ENCODE peak calls at places on chromosomes 7 and 10, in nine cellular contexts. D is pancreas; P is keratinocyte; L is HuH-7.5; U is stimulated activated CD8-positive, alpha-beta memory T cell treated with anti-CD3 and anti-CD28 coated beads, Interleukin-4, amount 100 ng/mL, for 24 hours; C is PC-3; J is T follicular helper cell; F is T-helper 2 cell; T is HEK293T. S is an unnamed sample.

GRCh38 chr10:83606275-83606674 is 533.0 kb upstream of the GHITM start:
- DNase-seq in F (no peak), D (no peak), C (peak), P (no peak), J (no peak), L (no peak), T (no peak), U (no peak), S (no peak)

GRCh38 chr10:55629792-55630490 is 731.1 kb downstream of the ZWINT start:
- DNase-seq in C (peak), L (peak), T (peak), J (no peak), F (no peak), P (no peak), D (peak), U (no peak), S (peak)

GRCh38 chr10:12902135-12902572 is 99.4 kb downstream of the CCDC3 start:
- DNase-seq in T (peak), P (peak), F (no peak), L (peak), C (peak), U (peak), D (no peak), J (peak), S (peak)

GRCh38 chr7:124922200-124922599 is 7.4 kb downstream of the POT1 start:
- DNase-seq in J (no peak), D (no peak), P (no peak), F (no peak), U (no peak), L (no peak), T (no peak), C (peak), S (no peak)

GRCh38 chr10:7789390-7789789 is 1.4 kb downstream of the ATP5F1C start:
- DNase-seq in L (no peak), J (no peak), C (peak), F (no peak), T (no peak), P (no peak), U (no peak), D (no peak), S (no peak)

GRCh38 chr7:135341049-135341448 is 107.4 kb downstream of the STRA8 start:
- DNase-seq in T (no peak), U (no peak), P (no peak), F (no peak), J (no peak), L (peak), D (no peak), C (no peak), S (no peak)

GRCh38 chr10:43230909-43231522 is 35.8 kb downstream of the RASGEF1A start:
- DNase-seq in F (no peak), L (no peak), C (no peak), P (no peak), D (peak), J (no peak), T (no peak), U (no peak), S (peak)

GRCh38 chr10:43216931-43217562 is 49.8 kb downstream of the RASGEF1A start:
- DNase-seq in D (peak), T (no peak), L (no peak), C (no peak), J (no peak), P (no peak), F (no peak), U (no peak), S (no peak)

GRCh38 chr7:155644971-155645509 is 579 bp downstream of the RBM33 start:
- DNase-seq in F (peak), J (no peak), D (no peak), P (no peak), T (peak), L (peak), C (peak), U (peak), S (peak)

GRCh38 chr10:129411772-129412171 is 55.3 kb upstream of the MGMT start:
- DNase-seq in L (no peak), T (no peak), U (no peak), F (no peak), C (no peak), D (no peak), P (no peak), J (no peak), S (no peak)

GRCh38 chr10:132110091-132110490 is 44.3 kb downstream of the JAKMIP3 start:
- DNase-seq in P (no peak), C (no peak), U (no peak), L (no peak), J (no peak), F (no peak), D (no peak), T (no peak), S (no peak)

GRCh38 chr7:26588511-26588910 is 275.9 kb downstream of the SKAP2 start:
- DNase-seq in T (no peak), L (no peak), D (no peak), F (no peak), P (no peak), J (no peak), C (no peak), U (no peak), S (peak)

GRCh38 chr10:77592946-77593636 is 44.5 kb downstream of the KCNMA1 start:
- DNase-seq in L (no peak), T (no peak), F (no peak), U (no peak), P (peak), D (no peak), J (no peak), C (peak), S (no peak)

GRCh38 chr7:73353243-73353642 is 25.3 kb downstream of the FKBP6 start:
- DNase-seq in C (no peak), L (no peak), T (no peak), P (no peak), F (no peak), J (no peak), D (no peak), U (no peak), S (no peak)

GRCh38 chr7:16649196-16649595 is 3.2 kb downstream of the BZW2 start:
- DNase-seq in F (no peak), P (no peak), C (peak), D (no peak), U (no peak), J (no peak), T (no peak), L (no peak), S (no peak)

GRCh38 chr7:140196361-140197217 is 19.8 kb upstream of the KDM7A start:
- DNase-seq in T (no peak), D (no peak), F (no peak), J (no peak), C (no peak), P (no peak), L (no peak), U (no peak), S (no peak)

GRCh38 chr7:2106920-2107319 is 125.8 kb downstream of the MAD1L1 start:
- DNase-seq in U (no peak), D (no peak), L (no peak), C (peak), J (no peak), F (no peak), T (no peak), P (peak), S (no peak)

GRCh38 chr7:18123508-18124239 is 96.0 kb upstream of the PRPS1L1 start:
- DNase-seq in J (no peak), L (no peak), C (no peak), F (no peak), P (no peak), U (no peak), D (no peak), T (no peak), S (no peak)

S was measured in glutamatergic neuron.